ENCODE peak calls at places on chromosomes 5 and 9, in ten cellular contexts. D is K562, P is body of pancreas, S is tibial nerve, W is transverse colon, L is IMR-90, N is HepG2, X is stomach, Y is adrenal gland, K is breast epithelium. B is an unnamed sample.

GRCh38 chr9:22044583-22044982 is 35.5 kb upstream of the CDKN2B start:
- DNase-seq in P (no peak), D (no peak), Y (no peak), X (no peak), N (no peak), L (peak; percentile 87), K (no peak), S (no peak), W (no peak), B (no peak)

GRCh38 chr5:180825768-180826525 is 23.3 kb upstream of the MGAT1 start:
- DNase-seq in S (peak; percentile 71), D (no peak), N (peak; percentile 86), W (peak; percentile 65), Y (peak; percentile 88), K (peak; percentile 85), P (peak; percentile 91), L (peak; percentile 85), X (peak; percentile 88), B (no peak)

GRCh38 chr5:84885479-84886258 is 501.0 kb upstream of the EDIL3 start:
- DNase-seq in D (no peak), P (no peak), Y (peak; percentile 69), L (peak; percentile 78), S (no peak), W (no peak), N (no peak), X (no peak), K (no peak), B (no peak)

GRCh38 chr5:31036407-31036806 is 157.1 kb upstream of the CDH6 start:
- DNase-seq in K (no peak), Y (no peak), W (no peak), S (no peak), N (no peak), P (no peak), L (peak; percentile 84), X (no peak), D (no peak), B (no peak)

GRCh38 chr5:978051-978450 is 30.6 kb upstream of the NKD2 start:
- DNase-seq in L (no peak), K (peak; percentile 16), P (no peak), W (no peak), N (no peak), Y (no peak), D (no peak), S (no peak), X (no peak), B (no peak)

GRCh38 chr9:134049236-134049635 is 18.6 kb downstream of the BRD3 start:
- DNase-seq in D (no peak), P (peak; percentile 45), W (no peak), K (peak; percentile 49), L (no peak), S (no peak), N (no peak), X (peak; percentile 95), Y (peak; percentile 83), B (no peak)

GRCh38 chr5:180831139-180832080 is 28.8 kb upstream of the MGAT1 start:
- DNase-seq in W (peak; percentile 92), L (peak; percentile 60), S (peak; percentile 72), X (peak; percentile 89), K (peak; percentile 73), D (peak; percentile 90), N (no peak), Y (peak; percentile 88), P (peak; percentile 88), B (peak; percentile 95)

GRCh38 chr9:131282688-131283422 is 6.5 kb upstream of the FAM78A start:
- DNase-seq in X (no peak), K (no peak), W (no peak), D (no peak), S (no peak), N (no peak), L (peak; percentile 28), P (no peak), Y (no peak), B (no peak)

GRCh38 chr9:34419716-34420504 is 38.5 kb downstream of the FAM219A start:
- DNase-seq in P (no peak), S (no peak), W (no peak), X (no peak), K (no peak), N (no peak), L (no peak), D (no peak), Y (no peak), B (no peak)

GRCh38 chr5:110751902-110752762 is 13.3 kb downstream of the SLC25A46 start:
- DNase-seq in K (no peak), W (no peak), N (no peak), X (no peak), L (peak; percentile 88), P (no peak), Y (no peak), D (no peak), S (no peak), B (no peak)
- TF ChIP-seq POLR2A in K (no peak), W (no peak), N (no peak), X (no peak), L (no peak), P (no peak), Y (no peak), D (no peak), S (no peak), B (no peak)

GRCh38 chr5:80055491-80056170 is 20.5 kb downstream of the THBS4 start:
- DNase-seq in L (no peak), Y (no peak), N (no peak), W (no peak), D (no peak), K (no peak), S (no peak), X (no peak), P (no peak), B (no peak)
- H3K27me3 ChIP-seq in L (peaks cover 5% of the 10 kb centered on the region), Y (no peaks in the 10 kb centered on the region), N (no peaks in the 10 kb centered on the region), W (no peaks in the 10 kb centered on the region), D (peaks cover 46% of the 10 kb centered on the region), K (no peaks in the 10 kb centered on the region), S (no peaks in the 10 kb centered on the region), X (no peaks in the 10 kb centered on the region), P (no peaks in the 10 kb centered on the region), B (no peaks in the 10 kb centered on the region)

GRCh38 chr9:125025584-125025983 is 84.7 kb upstream of the GOLGA1 start:
- DNase-seq in W (no peak), P (no peak), N (no peak), K (no peak), L (peak; percentile 4), X (no peak), D (no peak), S (no peak), Y (no peak), B (no peak)
- H3K36me3 ChIP-seq in W (no peaks in the 10 kb centered on the region), P (peaks cover 2% of the 10 kb centered on the region), N (peaks cover 3% of the 10 kb centered on the region), K (no peaks in the 10 kb centered on the region), L (peaks cover 1% of the 10 kb centered on the region), X (peaks cover 5% of the 10 kb centered on the region), D (peaks cover 26% of the 10 kb centered on the region), S (no peaks in the 10 kb centered on the region), Y (no peaks in the 10 kb centered on the region), B (no peaks in the 10 kb centered on the region)

DNA sequence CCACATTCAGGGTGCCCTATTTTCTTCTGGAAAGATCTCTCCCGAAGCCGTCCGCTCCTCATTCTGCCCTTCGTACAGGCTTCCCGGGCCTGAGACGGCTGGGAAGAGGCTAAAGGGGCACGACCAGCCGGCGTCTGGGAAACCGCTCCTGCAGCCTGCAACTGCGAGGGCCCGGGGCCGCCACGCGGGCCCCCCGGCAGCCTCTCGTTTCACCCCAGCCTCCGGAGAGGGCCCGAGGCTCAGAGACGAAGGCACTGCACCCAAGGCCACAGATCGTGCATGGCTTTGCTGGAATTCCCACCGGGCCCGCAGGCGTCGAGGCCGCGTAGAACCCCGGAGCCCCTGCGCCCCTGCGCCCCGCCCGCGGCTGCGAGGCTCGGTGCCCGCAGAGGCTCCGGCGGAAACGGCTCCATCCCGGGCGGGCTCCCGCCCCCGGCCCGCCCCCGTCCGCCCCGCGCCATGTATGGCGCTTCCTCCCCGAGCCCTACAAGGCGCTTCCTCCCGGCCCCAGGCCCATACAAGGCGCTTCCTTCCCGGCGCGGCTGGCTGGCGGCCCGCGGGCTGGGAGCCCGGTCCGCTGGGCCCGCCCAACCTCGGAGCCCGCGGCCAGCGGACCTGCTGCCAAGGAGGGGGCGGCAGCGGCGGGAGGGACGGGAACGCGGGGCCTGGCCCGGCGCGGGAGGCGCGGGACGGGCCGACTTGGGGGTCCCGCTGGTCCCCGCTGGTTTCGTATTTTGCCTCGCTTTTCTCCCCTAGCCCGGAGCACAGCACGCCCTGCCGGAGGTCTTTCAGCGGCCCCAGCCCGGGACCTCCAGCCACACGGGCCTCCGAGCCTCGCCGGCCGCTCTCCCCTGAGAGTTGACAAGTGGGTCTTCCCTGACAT is 26.6 kb downstream of the EGR1 start:
- DNase-seq in X (peak; percentile 93), W (peak; percentile 89), Y (peak; percentile 94), P (peak; percentile 91), S (peak; percentile 76), L (peak; percentile 91), D (peak; percentile 88), K (peak; percentile 92), N (peak; percentile 72), B (peak; percentile 79)
- TF ChIP-seq POLR2A in X (no peak), W (no peak), Y (peak; percentile 61), P (peak; percentile 21), S (no peak), L (peak; percentile 75), D (peak; percentile 29), K (no peak), N (peak; percentile 72), B (no peak)

GRCh38 chr5:175747539-175748060 is 89.7 kb downstream of the HRH2 start:
- DNase-seq in P (no peak), L (no peak), S (no peak), D (no peak), K (no peak), X (no peak), N (no peak), Y (no peak), W (no peak), B (no peak)
- H3K27me3 ChIP-seq in P (no peaks in the 10 kb centered on the region), L (no peaks in the 10 kb centered on the region), S (no peaks in the 10 kb centered on the region), D (peaks cover 3% of the 10 kb centered on the region), K (no peaks in the 10 kb centered on the region), X (peaks cover 19% of the 10 kb centered on the region), N (no peaks in the 10 kb centered on the region), Y (peaks cover 5% of the 10 kb centered on the region), W (peaks cover 5% of the 10 kb centered on the region), B (no peaks in the 10 kb centered on the region)

B was measured in Peyer's patch.